ENCODE peak calls at places on chromosomes 16 and 17, in five cellular contexts. H, B, A, E and K are unnamed samples. For H3K4me1, the result is how much of the 10 kb centered on the place peaks cover.

GRCh38 chr17:81902023-81902652 is at the start of gene NPB:
- DNase-seq in H (no peak), B (peak), A (no peak), E (no peak), K (peak)

GRCh38 chr17:20066253-20066652 is 57.1 kb downstream of the SPECC1 start:
- DNase-seq in H (peak), B (no peak), A (no peak), E (peak), K (no peak)

GRCh38 chr16:12158428-12158827 is 181.9 kb downstream of the SNX29 start:
- DNase-seq in H (no peak), B (no peak), A (no peak), E (no peak), K (no peak)

GRCh38 chr17:27457731-27458523 is 1.7 kb downstream of the KSR1 start:
- DNase-seq in H (no peak), B (no peak), A (peak), E (peak), K (no peak)

GRCh38 chr17:17048106-17048505 is 5.8 kb downstream of the MPRIP start:
- DNase-seq in H (no peak), B (no peak), A (no peak), E (no peak), K (no peak)

GRCh38 chr16:84836234-84836647 is 16.5 kb downstream of the CRISPLD2 start:
- DNase-seq in H (peak), B (peak), A (no peak), E (no peak), K (peak)

GRCh38 chr17:2289878-2290478 is 13.6 kb downstream of the SMG6 start:
- DNase-seq in H (no peak), B (no peak), A (no peak), E (no peak), K (no peak)

GRCh38 chr16:89119161-89119621 is 25.5 kb downstream of the ACSF3 start:
- DNase-seq in H (no peak), B (peak), A (no peak), E (no peak), K (no peak)

GRCh38 chr16:80047796-80048649 is 447.5 kb upstream of the MAF start:
- DNase-seq in H (no peak), B (no peak), A (no peak), E (no peak), K (no peak)

GRCh38 chr16:57262841-57263584 is 18.0 kb downstream of the ARL2BP start:
- DNase-seq in H (no peak), B (peak), A (no peak), E (no peak), K (peak)

GRCh38 chr17:42252528-42253172 is 23.5 kb downstream of the STAT5B start:
- DNase-seq in H (no peak), B (no peak), A (peak), E (no peak), K (no peak)

GRCh38 chr17:18362509-18363020 is 785 bp downstream of the SHMT1 start:
- DNase-seq in H (peak), B (peak), A (peak), E (peak), K (no peak)

GRCh38 chr17:16439867-16440351 is 24.5 kb downstream of the TRPV2 start:
- DNase-seq in H (no peak), B (no peak), A (peak), E (no peak), K (peak)

GRCh38 chr17:76537578-76538280 is at the start of gene CYGB:
- DNase-seq in H (no peak), B (no peak), A (no peak), E (no peak), K (peak)

GRCh38 chr17:70110443-70110880 is 35.4 kb downstream of the KCNJ16 start:
- DNase-seq in H (no peak), B (no peak), A (peak), E (no peak), K (no peak)

GRCh38 chr17:39928868-39929651 is 1.5 kb downstream of the LRRC3C start:
- DNase-seq in H (no peak), B (no peak), A (peak), E (peak), K (no peak)

GRCh38 chr17:1860978-1861377 is 31.2 kb downstream of the RPA1 start:
- DNase-seq in H (no peak), B (no peak), A (no peak), E (no peak), K (no peak)

GRCh38 chr16:22291860-22292692 is 5.1 kb upstream of the POLR3E start:
- DNase-seq in H (no peak), B (no peak), A (no peak), E (no peak), K (no peak)

GRCh38 chr17:8857919-8858318 is 9.6 kb downstream of the PIK3R6 start:
- DNase-seq in H (no peak), B (no peak), A (no peak), E (no peak), K (no peak)

DNA sequence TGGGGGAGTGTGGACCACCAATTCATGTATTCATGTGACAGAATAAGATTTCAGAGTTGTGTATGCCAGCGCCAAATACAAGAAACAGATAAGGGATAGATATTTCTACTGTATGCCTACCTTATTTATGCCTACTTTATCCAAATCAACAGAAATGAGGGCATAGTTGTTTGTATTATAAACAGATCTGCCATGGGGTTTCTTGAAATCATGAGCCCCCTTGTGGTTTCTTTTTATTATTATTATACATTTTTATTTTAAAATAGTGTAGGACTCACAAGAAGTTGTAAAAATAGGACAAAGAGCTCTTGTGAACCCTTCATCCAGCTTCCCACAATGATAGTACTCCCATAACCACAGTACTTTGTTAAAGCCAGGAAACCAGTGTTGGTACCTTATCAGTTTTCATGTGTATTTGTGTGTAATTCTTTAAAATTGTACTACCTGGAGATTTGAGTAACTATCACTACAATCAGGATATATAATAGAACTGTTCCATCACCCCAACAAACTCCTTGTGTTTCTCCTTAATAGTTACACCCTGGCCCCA is 229.4 kb downstream of the CCDC182 start:
- DNase-seq in H (no peak), B (no peak), A (peak), E (no peak), K (no peak)
- TF ChIP-seq CTCF in H (no peak), B (no peak), A (no peak), E (peak), K (no peak)

GRCh38 chr17:63842540-63843386 is at the start of gene SMARCD2:
- DNase-seq in H (peak), B (peak), A (peak), E (peak), K (peak)
- TF ChIP-seq POLR2A in H (peak), B (no peak), A (peak), E (peak), K (peak)

GRCh38 chr16:67551091-67551490 is 11.2 kb upstream of the CTCF start:
- DNase-seq in H (no peak), B (no peak), A (no peak), E (no peak), K (no peak)
- H3K4me1 ChIP-seq in H (under half), B (under half), A (under half), E (under half), K (under half)

GRCh38 chr17:63519972-63520882 is 2.9 kb upstream of the KCNH6 start:
- DNase-seq in H (peak), B (peak), A (no peak), E (peak), K (no peak)

GRCh38 chr17:63524051-63524450 is 893 bp downstream of the KCNH6 start:
- DNase-seq in H (no peak), B (no peak), A (no peak), E (no peak), K (no peak)

GRCh38 chr17:63525190-63525946 is 2.2 kb downstream of the KCNH6 start:
- DNase-seq in H (no peak), B (no peak), A (no peak), E (no peak), K (no peak)

GRCh38 chr17:63526861-63527260 is 3.7 kb downstream of the KCNH6 start:
- DNase-seq in H (no peak), B (no peak), A (no peak), E (no peak), K (no peak)

DNA sequence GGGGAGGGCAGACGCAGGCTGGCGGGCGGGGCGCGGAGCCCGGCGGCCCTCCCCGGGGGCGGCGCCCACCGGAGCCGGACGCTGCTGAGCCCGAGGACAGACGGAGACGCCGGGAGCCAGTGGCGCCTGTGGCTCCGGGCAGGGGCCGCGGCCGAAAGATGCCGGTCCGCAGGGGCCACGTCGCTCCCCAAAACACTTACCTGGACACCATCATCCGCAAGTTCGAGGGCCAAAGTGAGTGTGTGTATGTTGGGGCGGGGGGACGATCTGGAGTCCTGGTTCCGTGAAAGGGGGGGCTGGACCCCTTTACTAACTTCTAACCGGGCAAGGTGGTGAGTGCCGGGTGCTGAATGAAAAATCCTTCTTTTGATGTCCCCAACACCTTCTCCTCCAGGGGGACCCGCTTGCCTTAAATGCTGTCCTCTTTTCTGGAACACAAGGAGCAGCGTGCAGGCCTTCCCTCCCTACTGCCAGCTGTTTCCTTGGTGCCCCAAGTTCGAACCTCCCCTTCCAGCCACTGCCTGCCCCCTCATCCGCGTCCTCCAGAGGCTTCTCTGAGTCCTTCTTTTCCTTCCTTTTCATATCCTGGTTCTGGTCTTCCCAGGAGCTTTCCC is at the start of gene KCNH6:
- DNase-seq in H (no peak), B (no peak), A (no peak), E (no peak), K (no peak)
- TF ChIP-seq CTCF in H (no peak), B (no peak), A (no peak), E (no peak), K (no peak)

GRCh38 chr17:47649972-47650524 is 329 bp downstream of the KPNB1 start:
- DNase-seq in H (no peak), B (no peak), A (no peak), E (peak), K (no peak)
- TF ChIP-seq POLR2A in H (peak), B (no peak), A (no peak), E (peak), K (no peak)

GRCh38 chr16:70715113-70715711 is 29.4 kb upstream of the MTSS2 start:
- DNase-seq in H (peak), B (peak), A (no peak), E (peak), K (peak)

GRCh38 chr16:70717817-70718216 is 32.0 kb upstream of the MTSS2 start:
- DNase-seq in H (no peak), B (no peak), A (no peak), E (no peak), K (no peak)

GRCh38 chr16:70714526-70715112 is 28.8 kb upstream of the MTSS2 start:
- DNase-seq in H (no peak), B (no peak), A (no peak), E (no peak), K (no peak)

GRCh38 chr16:70715860-70716357 is 30.1 kb upstream of the MTSS2 start:
- DNase-seq in H (no peak), B (no peak), A (no peak), E (no peak), K (no peak)

GRCh38 chr16:70717065-70717464 is 31.2 kb upstream of the MTSS2 start:
- DNase-seq in H (no peak), B (no peak), A (no peak), E (no peak), K (no peak)
- H3K4me1 ChIP-seq in H (under half), B (under half), A (under half), E (under half), K (under half)